ENCODE peak calls at places on chromosomes 2 and 18, in six cellular contexts. R is T-helper 2 cell; B is heart right ventricle; Q is activated naive CD4-positive, alpha-beta T cell treated with anti-CD3 and anti-CD28 coated beads, Interleukin-2, amount 50 U/mL, for 16 hours; V is HEK293T; H is GM19239. L is an unnamed sample.

GRCh38 chr2:150610670-150611279 is 123.3 kb upstream of the RND3 start:
- DNase-seq in R (no peak), B (no peak), Q (no peak), V (peak), H (peak), L (no peak)

GRCh38 chr2:72136933-72137497 is 10.6 kb downstream of the CYP26B1 start:
- DNase-seq in R (no peak), B (no peak), Q (no peak), V (no peak), H (no peak), L (no peak)

GRCh38 chr2:174840436-174840835 is 76.2 kb upstream of the CHRNA1 start:
- DNase-seq in R (no peak), B (no peak), Q (no peak), V (no peak), H (no peak), L (no peak)

GRCh38 chr2:63862802-63863201 is 21.1 kb downstream of the UGP2 start:
- DNase-seq in R (no peak), B (no peak), Q (no peak), V (no peak), H (no peak), L (no peak)

GRCh38 chr2:47898089-47898731 is 8.1 kb downstream of the FBXO11 start:
- DNase-seq in R (no peak), B (no peak), Q (no peak), V (no peak), H (no peak), L (no peak)

GRCh38 chr2:127498386-127498785 is 27.9 kb downstream of the IWS1 start:
- DNase-seq in R (no peak), B (no peak), Q (no peak), V (no peak), H (no peak), L (no peak)

GRCh38 chr2:103139628-103140268 is 377.9 kb downstream of the TMEM182 start:
- DNase-seq in R (no peak), B (no peak), Q (no peak), V (no peak), H (no peak), L (no peak)

GRCh38 chr2:162795312-162795711 is 43.3 kb downstream of the KCNH7 start:
- DNase-seq in R (no peak), B (no peak), Q (no peak), V (no peak), H (no peak), L (no peak)

GRCh38 chr2:162301151-162301804 is 17.2 kb downstream of the IFIH1 start:
- DNase-seq in R (no peak), B (peak), Q (peak), V (peak), H (no peak), L (no peak)

GRCh38 chr2:126839711-126840110 is 59.0 kb upstream of the TEX51 start:
- DNase-seq in R (no peak), B (no peak), Q (no peak), V (no peak), H (no peak), L (no peak)

GRCh38 chr2:101038455-101039255 is 36.6 kb downstream of the RPL31 start:
- DNase-seq in R (no peak), B (no peak), Q (no peak), V (peak), H (no peak), L (no peak)

GRCh38 chr18:42069036-42069435 is 114.0 kb downstream of the PIK3C3 start:
- DNase-seq in R (no peak), B (no peak), Q (no peak), V (no peak), H (no peak), L (no peak)

GRCh38 chr18:7221424-7222155 is 9.3 kb upstream of the LRRC30 start:
- DNase-seq in R (no peak), B (peak), Q (no peak), V (peak), H (no peak), L (no peak)

GRCh38 chr2:195633974-195634373 is 23.1 kb upstream of the SLC39A10 start:
- DNase-seq in R (no peak), B (no peak), Q (no peak), V (no peak), H (no peak), L (no peak)

GRCh38 chr2:239467956-239468490 is 67.2 kb upstream of the HDAC4 start:
- DNase-seq in R (no peak), B (no peak), Q (no peak), V (no peak), H (no peak), L (no peak)

GRCh38 chr18:38807915-38808314 is 1242.3 kb upstream of the CELF4 start:
- DNase-seq in R (no peak), B (no peak), Q (no peak), V (no peak), H (no peak), L (no peak)

GRCh38 chr2:207075456-207075855 is 90.3 kb downstream of the KLF7 start:
- DNase-seq in R (no peak), B (peak), Q (no peak), V (no peak), H (no peak), L (no peak)

GRCh38 chr2:197184959-197185586 is 125.5 kb downstream of the ANKRD44 start:
- DNase-seq in R (no peak), B (peak), Q (no peak), V (no peak), H (no peak), L (no peak)

GRCh38 chr2:98468621-98469236 is 24.1 kb downstream of the INPP4A start:
- DNase-seq in R (peak), B (no peak), Q (peak), V (no peak), H (no peak), L (no peak)

GRCh38 chr2:8204691-8205090 is 477.2 kb upstream of the ID2 start:
- DNase-seq in R (no peak), B (no peak), Q (no peak), V (no peak), H (no peak), L (no peak)

GRCh38 chr18:45920367-45920766 is 46.8 kb downstream of the EPG5 start:
- DNase-seq in R (no peak), B (peak), Q (no peak), V (no peak), H (no peak), L (no peak)

GRCh38 chr2:237429761-237430160 is 15.8 kb upstream of the COL6A3 start:
- DNase-seq in R (no peak), B (no peak), Q (no peak), V (no peak), H (no peak), L (no peak)

GRCh38 chr2:11406492-11407381 is 59.2 kb downstream of the E2F6 start:
- DNase-seq in R (no peak), B (no peak), Q (no peak), V (peak), H (no peak), L (no peak)

GRCh38 chr18:30970201-30970816 is 72.2 kb downstream of the DSC3 start:
- DNase-seq in R (no peak), B (peak), Q (no peak), V (peak), H (no peak), L (no peak)

L was measured in GM18507.